ENCODE peak calls at places on chromosome 5, in nine cellular contexts. One of them, this sample, is unnamed.
A peak's percentile ranks its signal among the peaks of the same experiment; 100 is the strongest.

GRCh38 chr5:111649516-111649915 is 107.5 kb downstream of the NREP start:
- DNase-seq in GM03348: no peak
- DNase-seq in iris pigment epithelial cell: no peak
- DNase-seq in astrocyte of the spinal cord: no peak
- DNase-seq in NCI-H1092: no peak
- DNase-seq in HT1080: no peak
- DNase-seq in brain microvascular endothelial cell: no peak
- DNase-seq in ELR: no peak
- DNase-seq in neural crest cell: no peak
- DNase-seq in this sample: no peak

GRCh38 chr5:157025093-157025698 is 33.7 kb downstream of the HAVCR1 start:
- DNase-seq in neural crest cell: no peak
- DNase-seq in GM03348: no peak
- DNase-seq in astrocyte of the spinal cord: no peak
- DNase-seq in ELR: no peak
- DNase-seq in NCI-H1092: no peak
- DNase-seq in HT1080: no peak
- DNase-seq in brain microvascular endothelial cell: no peak
- DNase-seq in iris pigment epithelial cell: no peak
- DNase-seq in this sample: no peak

GRCh38 chr5:157168286-157168685 is 2.2 kb upstream of the GARIN3 start:
- DNase-seq in brain microvascular endothelial cell: no peak
- DNase-seq in HT1080: no peak
- DNase-seq in neural crest cell: no peak
- DNase-seq in ELR: no peak
- DNase-seq in GM03348: no peak
- DNase-seq in astrocyte of the spinal cord: no peak
- DNase-seq in iris pigment epithelial cell: no peak
- DNase-seq in NCI-H1092: no peak
- DNase-seq in this sample: no peak

GRCh38 chr5:74070766-74071165 is 444.8 kb downstream of the ARHGEF28 start:
- DNase-seq in HT1080: no peak
- DNase-seq in ELR: no peak
- DNase-seq in GM03348: no peak
- DNase-seq in neural crest cell: no peak
- DNase-seq in astrocyte of the spinal cord: no peak
- DNase-seq in iris pigment epithelial cell: no peak
- DNase-seq in brain microvascular endothelial cell: no peak
- DNase-seq in NCI-H1092: no peak
- DNase-seq in this sample: no peak

GRCh38 chr5:159034083-159034824 is 65.5 kb downstream of the EBF1 start:
- DNase-seq in brain microvascular endothelial cell: peak; percentile 49
- DNase-seq in astrocyte of the spinal cord: peak; percentile 50
- DNase-seq in GM03348: no peak
- DNase-seq in NCI-H1092: no peak
- DNase-seq in ELR: no peak
- DNase-seq in iris pigment epithelial cell: peak; percentile 29
- DNase-seq in neural crest cell: peak; percentile 11
- DNase-seq in HT1080: peak; percentile 28
- DNase-seq in this sample: peak; percentile 59

GRCh38 chr5:1363160-1363559 is 18.3 kb upstream of the CLPTM1L start:
- DNase-seq in iris pigment epithelial cell: no peak
- DNase-seq in GM03348: no peak
- DNase-seq in brain microvascular endothelial cell: no peak
- DNase-seq in astrocyte of the spinal cord: no peak
- DNase-seq in ELR: no peak
- DNase-seq in HT1080: no peak
- DNase-seq in NCI-H1092: no peak
- DNase-seq in neural crest cell: no peak
- DNase-seq in this sample: no peak

GRCh38 chr5:145718956-145719355 is 116.2 kb downstream of the PRELID2 start:
- DNase-seq in brain microvascular endothelial cell: peak; percentile 22
- DNase-seq in neural crest cell: no peak
- DNase-seq in iris pigment epithelial cell: peak; percentile 38
- DNase-seq in HT1080: peak; percentile 35
- DNase-seq in astrocyte of the spinal cord: peak; percentile 51
- DNase-seq in GM03348: peak; percentile 29
- DNase-seq in ELR: peak; percentile 56
- DNase-seq in NCI-H1092: no peak
- DNase-seq in this sample: no peak

GRCh38 chr5:88063813-88064212 is 204.8 kb downstream of the TMEM161B start:
- DNase-seq in HT1080: no peak
- DNase-seq in NCI-H1092: no peak
- DNase-seq in neural crest cell: no peak
- DNase-seq in GM03348: no peak
- DNase-seq in astrocyte of the spinal cord: no peak
- DNase-seq in iris pigment epithelial cell: no peak
- DNase-seq in brain microvascular endothelial cell: no peak
- DNase-seq in ELR: no peak
- DNase-seq in this sample: no peak

GRCh38 chr5:127757576-127757975 is 54.4 kb downstream of the CCDC192 start:
- DNase-seq in iris pigment epithelial cell: peak; percentile 74
- DNase-seq in NCI-H1092: no peak
- DNase-seq in GM03348: peak; percentile 72
- DNase-seq in neural crest cell: no peak
- DNase-seq in HT1080: peak; percentile 37
- DNase-seq in brain microvascular endothelial cell: peak; percentile 72
- DNase-seq in astrocyte of the spinal cord: peak; percentile 66
- DNase-seq in ELR: peak; percentile 54
- DNase-seq in this sample: no peak

GRCh38 chr5:90709323-90710148 is 150.9 kb downstream of the ADGRV1 start:
- DNase-seq in neural crest cell: peak; percentile 37
- DNase-seq in NCI-H1092: peak; percentile 4
- DNase-seq in brain microvascular endothelial cell: peak; percentile 45
- DNase-seq in HT1080: peak; percentile 43
- DNase-seq in astrocyte of the spinal cord: peak; percentile 54
- DNase-seq in GM03348: peak; percentile 66
- DNase-seq in iris pigment epithelial cell: peak; percentile 54
- DNase-seq in ELR: peak; percentile 53
- DNase-seq in this sample: no peak

GRCh38 chr5:122078116-122078865 is at the start of gene LOX:
- DNase-seq in HT1080: peak; percentile 88
- DNase-seq in GM03348: peak; percentile 93
- DNase-seq in ELR: peak; percentile 90
- DNase-seq in neural crest cell: peak; percentile 30
- DNase-seq in NCI-H1092: no peak
- DNase-seq in iris pigment epithelial cell: peak; percentile 99
- DNase-seq in brain microvascular endothelial cell: peak; percentile 95
- DNase-seq in astrocyte of the spinal cord: peak; percentile 96
- DNase-seq in this sample: no peak

GRCh38 chr5:159965031-159965837 is 43.7 kb upstream of the TTC1 start:
- DNase-seq in ELR: peak; percentile 77
- DNase-seq in GM03348: peak; percentile 91
- DNase-seq in iris pigment epithelial cell: peak; percentile 71
- DNase-seq in astrocyte of the spinal cord: peak; percentile 72
- DNase-seq in NCI-H1092: peak; percentile 2
- DNase-seq in neural crest cell: peak; percentile 57
- DNase-seq in brain microvascular endothelial cell: peak; percentile 46
- DNase-seq in HT1080: peak; percentile 61
- DNase-seq in this sample: no peak

GRCh38 chr5:44603496-44604272 is 205.1 kb upstream of the MRPS30 start:
- DNase-seq in ELR: peak; percentile 1
- DNase-seq in neural crest cell: no peak
- DNase-seq in brain microvascular endothelial cell: no peak
- DNase-seq in GM03348: no peak
- DNase-seq in HT1080: no peak
- DNase-seq in NCI-H1092: no peak
- DNase-seq in iris pigment epithelial cell: no peak
- DNase-seq in astrocyte of the spinal cord: no peak
- DNase-seq in this sample: no peak

GRCh38 chr5:1386274-1386717 is 41.4 kb upstream of the CLPTM1L start:
- DNase-seq in iris pigment epithelial cell: peak; percentile 34
- DNase-seq in GM03348: peak; percentile 73
- DNase-seq in ELR: peak; percentile 26
- DNase-seq in astrocyte of the spinal cord: peak; percentile 10
- DNase-seq in brain microvascular endothelial cell: peak; percentile 18
- DNase-seq in NCI-H1092: peak; percentile 34
- DNase-seq in neural crest cell: peak; percentile 28
- DNase-seq in HT1080: no peak
- DNase-seq in this sample: peak; percentile 51

This sample was measured in DMS79.